ENCODE peak calls at places on chromosomes 5 and 9, in five cellular contexts. L is WERI-Rb-1; R is fibroblast of pulmonary artery; J is CD8-positive, alpha-beta T cell; D is PC-9. Z is an unnamed sample.

GRCh38 chr9:23342296-23342695 is 483.7 kb downstream of the ELAVL2 start:
- DNase-seq in L (no peak), R (peak; percentile 22), J (no peak), D (peak; percentile 64), Z (peak; percentile 54)

GRCh38 chr5:2917524-2917923 is 166.0 kb upstream of the IRX2 start:
- DNase-seq in L (no peak), R (no peak), J (no peak), D (no peak), Z (no peak)

GRCh38 chr9:93679536-93680444 is 103.4 kb downstream of the PHF2 start:
- DNase-seq in L (peak; percentile 11), R (no peak), J (no peak), D (no peak), Z (no peak)

GRCh38 chr5:59366784-59367183 is 526.7 kb downstream of the PDE4D start:
- DNase-seq in L (no peak), R (no peak), J (no peak), D (no peak), Z (no peak)

GRCh38 chr5:102778478-102778877 is 23.4 kb downstream of the PAM start:
- DNase-seq in L (no peak), R (peak; percentile 64), J (no peak), D (no peak), Z (peak; percentile 73)

GRCh38 chr5:31664566-31664965 is 25.6 kb downstream of the PDZD2 start:
- DNase-seq in L (peak; percentile 81), R (peak; percentile 6), J (no peak), D (no peak), Z (no peak)

GRCh38 chr9:116480700-116481099 is 206.4 kb upstream of the TRIM32 start:
- DNase-seq in L (peak; percentile 41), R (no peak), J (no peak), D (no peak), Z (no peak)

GRCh38 chr5:122144236-122144635 is 14.9 kb downstream of the ZNF474 start:
- DNase-seq in L (no peak), R (no peak), J (no peak), D (no peak), Z (no peak)

GRCh38 chr9:135898634-135899407 is 8.5 kb downstream of the CAMSAP1 start:
- DNase-seq in L (no peak), R (peak; percentile 49), J (no peak), D (no peak), Z (peak; percentile 93)

GRCh38 chr9:127785933-127786772 is at the start of gene CDK9:
- DNase-seq in L (peak; percentile 97), R (peak; percentile 90), J (peak; percentile 91), D (peak; percentile 66), Z (peak; percentile 82)

GRCh38 chr9:21558627-21559401 is 76.7 kb upstream of the IFNE start:
- DNase-seq in L (no peak), R (peak; percentile 58), J (peak; percentile 16), D (no peak), Z (peak; percentile 69)

GRCh38 chr9:93954436-93955355 is at the start of gene BARX1:
- DNase-seq in L (no peak), R (no peak), J (no peak), D (no peak), Z (no peak)

GRCh38 chr9:137412431-137412830 is 10.5 kb downstream of the EXD3 start:
- DNase-seq in L (no peak), R (no peak), J (no peak), D (no peak), Z (no peak)

GRCh38 chr5:39412995-39413394 is 11.8 kb downstream of the DAB2 start:
- DNase-seq in L (no peak), R (no peak), J (no peak), D (no peak), Z (peak; percentile 3)

GRCh38 chr5:81755320-81755719 is 4.4 kb upstream of the SSBP2 start:
- DNase-seq in L (no peak), R (peak; percentile 91), J (no peak), D (peak; percentile 93), Z (peak; percentile 84)

GRCh38 chr9:35690447-35691324 is 961 bp upstream of the TPM2 start:
- DNase-seq in L (peak; percentile 56), R (peak; percentile 81), J (no peak), D (no peak), Z (peak; percentile 71)

GRCh38 chr9:88488166-88488565 is 46.8 kb upstream of the NXNL2 start:
- DNase-seq in L (no peak), R (no peak), J (no peak), D (no peak), Z (no peak)

GRCh38 chr9:129140397-129141065 is 29.3 kb downstream of the PTPA start:
- DNase-seq in L (peak; percentile 60), R (peak; percentile 57), J (no peak), D (peak; percentile 44), Z (peak; percentile 58)

GRCh38 chr5:112106878-112107277 is 312.2 kb downstream of the EPB41L4A start:
- DNase-seq in L (no peak), R (no peak), J (no peak), D (no peak), Z (no peak)

GRCh38 chr9:17081351-17081750 is 53.5 kb upstream of the CNTLN start:
- DNase-seq in L (no peak), R (no peak), J (no peak), D (no peak), Z (no peak)

GRCh38 chr9:110742741-110743371 is 74.3 kb downstream of the MUSK start:
- DNase-seq in L (no peak), R (peak; percentile 92), J (no peak), D (no peak), Z (peak; percentile 96)

GRCh38 chr9:16057541-16057940 is 504.7 kb downstream of the CCDC171 start:
- DNase-seq in L (no peak), R (no peak), J (no peak), D (no peak), Z (no peak)

GRCh38 chr5:74372502-74373445 is 267.8 kb downstream of the ENC1 start:
- DNase-seq in L (no peak), R (no peak), J (no peak), D (no peak), Z (peak; percentile 43)

GRCh38 chr5:36079200-36079761 is 12.6 kb upstream of the UGT3A2 start:
- DNase-seq in L (peak; percentile 63), R (peak; percentile 67), J (no peak), D (peak; percentile 53), Z (peak; percentile 59)

GRCh38 chr9:135584934-135585333 is 23.4 kb downstream of the PAEP start:
- DNase-seq in L (no peak), R (peak; percentile 58), J (no peak), D (no peak), Z (no peak)

GRCh38 chr5:147310059-147310704 is 75.4 kb downstream of the STK32A start:
- DNase-seq in L (no peak), R (peak; percentile 69), J (no peak), D (peak; percentile 77), Z (peak; percentile 41)

GRCh38 chr5:72633649-72634048 is 126.4 kb upstream of the ZNF366 start:
- DNase-seq in L (no peak), R (peak; percentile 75), J (no peak), D (no peak), Z (peak; percentile 71)

GRCh38 chr5:166074839-166075481 is 2216.5 kb upstream of the WWC1 start:
- DNase-seq in L (no peak), R (no peak), J (no peak), D (no peak), Z (no peak)

GRCh38 chr5:61519728-61520277 is 187.7 kb downstream of the ZSWIM6 start:
- DNase-seq in L (no peak), R (no peak), J (no peak), D (no peak), Z (no peak)

GRCh38 chr5:145341842-145342241 is 493.3 kb downstream of the PRELID2 start:
- DNase-seq in L (no peak), R (no peak), J (no peak), D (no peak), Z (no peak)

GRCh38 chr5:5380298-5380697 is 42.2 kb upstream of the ICE1 start:
- DNase-seq in L (no peak), R (no peak), J (no peak), D (no peak), Z (no peak)

GRCh38 chr5:14715481-14715880 is 51.0 kb downstream of the OTULIN start:
- DNase-seq in L (no peak), R (no peak), J (no peak), D (no peak), Z (no peak)

GRCh38 chr5:93607367-93608258 is 24.6 kb downstream of the NR2F1 start:
- DNase-seq in L (peak; percentile 54), R (peak; percentile 74), J (no peak), D (peak; percentile 88), Z (peak; percentile 69)
- TF ChIP-seq CTCF in L (peak; percentile 74), R (peak; percentile 70), J (peak; percentile 53), D (peak; percentile 58), Z (peak; percentile 65)

GRCh38 chr9:29212590-29213373 is 1639.5 kb upstream of the C9orf72 start:
- DNase-seq in L (peak; percentile 40), R (no peak), J (no peak), D (no peak), Z (no peak)
- H3K4me3 ChIP-seq in L (peak overlapping the region; percentile 72), R (peak overlapping the region; percentile 48), J (no peak overlapping the region), D (peak overlapping the region; percentile 56), Z (peak overlapping the region; percentile 45)

DNA sequence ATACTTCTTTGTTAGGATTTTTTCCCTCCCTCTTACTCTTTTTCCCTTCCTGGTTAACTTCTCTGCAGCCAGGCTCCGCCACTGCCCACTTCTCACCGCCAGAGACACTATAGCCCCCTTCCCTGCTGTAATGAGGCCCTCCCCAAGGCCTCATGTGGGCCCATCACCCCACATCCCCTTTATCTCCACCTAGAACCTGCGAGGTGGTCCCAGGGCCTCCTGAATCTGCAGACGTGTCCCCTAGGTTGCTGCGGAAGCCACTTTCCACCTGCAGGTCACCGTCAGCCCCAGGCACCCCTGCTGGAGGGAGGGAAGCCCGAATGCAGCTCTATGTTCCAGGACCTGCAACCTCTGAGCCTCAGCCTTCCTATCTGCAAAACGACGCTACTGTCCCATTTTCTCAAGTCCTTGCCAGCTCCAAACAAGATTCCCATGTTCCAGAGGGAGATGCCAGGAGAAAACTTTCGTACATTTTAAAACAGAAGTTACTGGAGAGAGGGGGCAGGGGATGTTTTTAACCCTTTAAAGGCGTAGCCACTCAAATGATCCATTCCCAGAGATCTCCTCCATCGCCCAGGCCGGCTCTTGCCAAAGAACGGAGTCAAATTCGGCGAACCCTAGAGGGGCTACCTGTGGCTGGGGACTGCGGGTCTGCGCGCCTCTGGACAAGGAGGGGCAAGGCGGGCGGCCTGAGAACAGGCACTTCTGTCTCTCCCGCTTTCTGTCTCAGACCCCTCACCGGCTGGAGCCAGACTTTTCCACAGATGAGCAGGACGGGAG is 929 bp downstream of the SH3PXD2B start:
- DNase-seq in L (peak; percentile 56), R (peak; percentile 75), J (no peak), D (no peak), Z (no peak)
- TF ChIP-seq CTCF in L (peak; percentile 62), R (peak; percentile 72), J (no peak), D (no peak), Z (peak; percentile 90)

DNA sequence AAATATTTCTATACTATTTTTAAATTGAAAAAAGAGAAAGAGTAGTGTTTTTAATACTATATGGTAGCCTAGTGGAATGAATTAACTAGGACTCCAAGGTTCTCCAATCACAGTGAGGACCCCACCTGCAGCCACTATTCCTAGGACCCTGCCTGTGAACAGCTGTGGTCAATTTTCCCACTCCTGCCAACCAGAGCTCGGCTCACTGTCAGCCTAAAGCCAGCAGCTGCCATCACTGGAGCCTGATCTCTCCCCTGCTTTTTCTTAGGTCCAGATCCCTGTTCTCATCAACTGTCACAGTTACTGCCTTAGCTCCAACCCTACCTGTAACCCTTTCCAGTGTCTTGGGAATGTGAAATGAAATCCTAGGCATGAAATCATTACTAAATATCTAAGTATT is 25.3 kb downstream of the ARSB start:
- DNase-seq in L (no peak), R (no peak), J (no peak), D (no peak), Z (no peak)
- H3K4me3 ChIP-seq in L (no peak overlapping the region), R (no peak overlapping the region), J (no peak overlapping the region), D (no peak overlapping the region), Z (no peak overlapping the region)